ENCODE peak calls at places on chromosomes 3 and 15, in six cellular contexts. O is adrenal gland; Y is kidney epithelial cell; D is right lobe of liver; Q is tibial artery; N is activated gamma-delta T cell treated with anti-CD3 and anti-CD28 coated beads, Interleukin-2, amount 50 U/mL, for 16 hours. H is an unnamed sample.

GRCh38 chr3:171833775-171834460 is 9.2 kb upstream of the TMEM212 start:
- DNase-seq in Q (no peak), D (no peak), O (peak), N (no peak), Y (no peak), H (no peak)

GRCh38 chr3:108830991-108831390 is 8.4 kb downstream of the TRAT1 start:
- DNase-seq in D (no peak), Y (no peak), Q (no peak), O (no peak), N (no peak), H (no peak)

GRCh38 chr3:163490119-163490518 is 1588.2 kb downstream of the SI start:
- DNase-seq in Q (no peak), Y (peak), O (peak), D (peak), N (no peak), H (no peak)

GRCh38 chr3:185856652-185857051 is 31.8 kb upstream of the IGF2BP2 start:
- DNase-seq in D (no peak), N (no peak), O (no peak), Q (no peak), Y (no peak), H (no peak)

GRCh38 chr3:148158210-148158609 is 539.5 kb upstream of the AGTR1 start:
- DNase-seq in D (no peak), O (peak), N (no peak), Y (peak), Q (peak), H (peak)

GRCh38 chr3:198081421-198081844 is 121.4 kb downstream of the LMLN start:
- DNase-seq in Y (no peak), N (no peak), O (no peak), Q (no peak), D (peak), H (no peak)

GRCh38 chr3:140922634-140923033 is 19.0 kb upstream of the SLC25A36 start:
- DNase-seq in D (no peak), Q (no peak), N (no peak), O (no peak), Y (no peak), H (no peak)

GRCh38 chr15:46861796-46862195 is 855.5 kb upstream of the SEMA6D start:
- DNase-seq in O (no peak), Q (no peak), N (no peak), Y (no peak), D (no peak), H (no peak)

GRCh38 chr3:96813820-96814580 is 394 bp upstream of the EPHA6 start:
- DNase-seq in Y (peak), N (no peak), O (peak), Q (peak), D (peak), H (peak)

GRCh38 chr3:66702126-66702525 is 201.3 kb upstream of the LRIG1 start:
- DNase-seq in N (no peak), D (no peak), Y (no peak), Q (no peak), O (no peak), H (no peak)

GRCh38 chr3:109073116-109073515 is 44.8 kb downstream of the MORC1 start:
- DNase-seq in Q (no peak), D (no peak), Y (no peak), O (no peak), N (no peak), H (no peak)

GRCh38 chr3:4341336-4341675 is 38.1 kb downstream of the SETMAR start:
- DNase-seq in D (no peak), O (no peak), Q (no peak), Y (no peak), N (no peak), H (no peak)

GRCh38 chr15:55710286-55710685 is 32.7 kb downstream of the PRTG start:
- DNase-seq in O (no peak), N (no peak), Q (no peak), D (no peak), Y (no peak), H (no peak)

GRCh38 chr3:35633332-35634124 is 5.8 kb upstream of the ARPP21 start:
- DNase-seq in Q (no peak), Y (no peak), D (no peak), N (no peak), O (no peak), H (no peak)

GRCh38 chr3:15647629-15648167 is 46.2 kb downstream of the BTD start:
- DNase-seq in N (peak), O (peak), D (no peak), Y (peak), Q (no peak), H (no peak)

H was measured in left cardiac atrium.